ENCODE peak calls at places on chromosomes 6 and 20, in ten cellular contexts. V is endothelial cell of umbilical vein, P is tibial nerve, Y is GM12865, K is AG04450, T is fibroblast of mammary gland, L is body of pancreas, A is fibroblast of pulmonary artery, C is vagina, B is AG10803. O is an unnamed sample.

GRCh38 chr6:132931937-132932336 is 117.6 kb downstream of the RPS12 start:
- DNase-seq in K (no peak), P (no peak), L (peak), Y (no peak), V (peak), C (no peak), A (peak), T (peak), B (peak), O (peak)

GRCh38 chr6:79077680-79078056 is 386 bp downstream of the PHIP start:
- DNase-seq in P (no peak), T (no peak), V (no peak), C (no peak), B (no peak), L (peak), Y (no peak), K (no peak), A (no peak), O (no peak)

GRCh38 chr6:34491091-34491430 is 25.2 kb downstream of the PACSIN1 start:
- DNase-seq in C (no peak), Y (no peak), T (peak), K (no peak), B (peak), P (no peak), L (no peak), V (no peak), A (peak), O (peak)

GRCh38 chr6:123873974-123874373 is 70.3 kb downstream of the NKAIN2 start:
- DNase-seq in V (no peak), K (no peak), A (no peak), T (no peak), Y (no peak), L (no peak), P (no peak), B (no peak), C (no peak), O (no peak)

GRCh38 chr20:31640259-31640658 is 2.5 kb downstream of the COX4I2 start:
- DNase-seq in L (no peak), A (no peak), Y (no peak), T (no peak), B (no peak), C (no peak), K (no peak), V (no peak), P (no peak), O (no peak)

GRCh38 chr6:87706187-87706966 is 4.3 kb upstream of the AKIRIN2 start:
- DNase-seq in C (no peak), Y (no peak), T (peak), K (no peak), A (peak), L (no peak), B (peak), V (no peak), P (no peak), O (peak)

GRCh38 chr20:53828673-53829085 is 235.0 kb upstream of the ZNF217 start:
- DNase-seq in K (peak), C (no peak), P (peak), A (peak), Y (no peak), B (peak), T (peak), V (peak), L (no peak), O (peak)

GRCh38 chr6:165325609-165326008 is 16.2 kb upstream of the C6orf118 start:
- DNase-seq in A (no peak), K (no peak), P (no peak), L (no peak), T (no peak), B (no peak), C (no peak), Y (no peak), V (no peak), O (no peak)

GRCh38 chr20:15446373-15446772 is 1109.0 kb upstream of the FLRT3 start:
- DNase-seq in V (peak), K (no peak), A (no peak), B (no peak), Y (no peak), P (no peak), L (peak), C (no peak), T (no peak), O (no peak)

GRCh38 chr6:10268661-10269060 is 146.2 kb downstream of the TFAP2A start:
- DNase-seq in B (no peak), K (no peak), Y (no peak), L (no peak), A (no peak), T (no peak), P (no peak), V (no peak), C (no peak), O (no peak)

GRCh38 chr6:14313220-14313619 is 195.6 kb downstream of the CD83 start:
- DNase-seq in L (no peak), T (no peak), K (no peak), Y (peak), V (no peak), C (no peak), P (no peak), A (no peak), B (no peak), O (no peak)

GRCh38 chr20:34037121-34037520 is 43.4 kb downstream of the RALY start:
- DNase-seq in T (no peak), A (peak), P (no peak), L (no peak), V (no peak), C (no peak), B (no peak), K (no peak), Y (no peak), O (no peak)

GRCh38 chr6:148520109-148520841 is 177.6 kb downstream of the SASH1 start:
- DNase-seq in V (no peak), K (no peak), P (no peak), B (no peak), A (no peak), L (no peak), C (no peak), T (peak), Y (peak), O (no peak)

GRCh38 chr6:143397229-143398222 is 53.0 kb downstream of the ADAT2 start:
- DNase-seq in T (peak), L (peak), B (peak), Y (no peak), C (no peak), K (peak), P (peak), V (peak), A (peak), O (peak)

GRCh38 chr6:36666726-36667591 is 11.6 kb upstream of the CDKN1A start:
- DNase-seq in A (peak), P (peak), B (peak), Y (peak), T (peak), L (peak), V (peak), K (peak), C (no peak), O (peak)

GRCh38 chr6:139335447-139336210 is 38.8 kb downstream of the CITED2 start:
- DNase-seq in C (no peak), B (no peak), P (no peak), A (no peak), V (no peak), L (no peak), Y (no peak), K (no peak), T (no peak), O (no peak)

GRCh38 chr6:157980288-157981131 is 1.2 kb upstream of the SYNJ2 start:
- DNase-seq in B (no peak), Y (peak), L (no peak), V (no peak), K (no peak), T (no peak), C (no peak), P (no peak), A (no peak), O (no peak)

GRCh38 chr6:79152269-79152737 is 74.2 kb upstream of the PHIP start:
- DNase-seq in P (no peak), L (no peak), V (no peak), Y (no peak), A (no peak), K (no peak), B (no peak), C (no peak), T (no peak), O (no peak)

GRCh38 chr6:1651362-1651761 is 41.6 kb downstream of the FOXC1 start:
- DNase-seq in P (no peak), B (no peak), L (no peak), K (no peak), T (no peak), A (no peak), V (no peak), Y (no peak), C (no peak), O (no peak)

GRCh38 chr6:44057238-44057930 is 69.9 kb downstream of the MRPL14 start:
- DNase-seq in T (peak), C (no peak), V (no peak), K (no peak), Y (no peak), L (no peak), A (peak), P (no peak), B (peak), O (no peak)

GRCh38 chr6:7108196-7108963 is 619 bp downstream of the RREB1 start:
- DNase-seq in V (peak), T (peak), B (peak), K (no peak), P (peak), C (no peak), A (peak), L (peak), Y (peak), O (no peak)

GRCh38 chr6:34469499-34469898 is 3.6 kb downstream of the PACSIN1 start:
- DNase-seq in T (no peak), L (no peak), A (no peak), C (no peak), P (no peak), K (no peak), V (no peak), B (no peak), Y (no peak), O (no peak)

GRCh38 chr6:90369024-90369519 is 72.4 kb upstream of the BACH2 start:
- DNase-seq in C (no peak), B (peak), A (peak), K (peak), V (peak), L (peak), Y (peak), T (peak), P (peak), O (peak)

GRCh38 chr6:8739454-8739853 is 304.1 kb upstream of the SLC35B3 start:
- DNase-seq in B (no peak), C (no peak), T (no peak), Y (no peak), V (no peak), A (no peak), K (no peak), P (no peak), L (no peak), O (no peak)

DNA sequence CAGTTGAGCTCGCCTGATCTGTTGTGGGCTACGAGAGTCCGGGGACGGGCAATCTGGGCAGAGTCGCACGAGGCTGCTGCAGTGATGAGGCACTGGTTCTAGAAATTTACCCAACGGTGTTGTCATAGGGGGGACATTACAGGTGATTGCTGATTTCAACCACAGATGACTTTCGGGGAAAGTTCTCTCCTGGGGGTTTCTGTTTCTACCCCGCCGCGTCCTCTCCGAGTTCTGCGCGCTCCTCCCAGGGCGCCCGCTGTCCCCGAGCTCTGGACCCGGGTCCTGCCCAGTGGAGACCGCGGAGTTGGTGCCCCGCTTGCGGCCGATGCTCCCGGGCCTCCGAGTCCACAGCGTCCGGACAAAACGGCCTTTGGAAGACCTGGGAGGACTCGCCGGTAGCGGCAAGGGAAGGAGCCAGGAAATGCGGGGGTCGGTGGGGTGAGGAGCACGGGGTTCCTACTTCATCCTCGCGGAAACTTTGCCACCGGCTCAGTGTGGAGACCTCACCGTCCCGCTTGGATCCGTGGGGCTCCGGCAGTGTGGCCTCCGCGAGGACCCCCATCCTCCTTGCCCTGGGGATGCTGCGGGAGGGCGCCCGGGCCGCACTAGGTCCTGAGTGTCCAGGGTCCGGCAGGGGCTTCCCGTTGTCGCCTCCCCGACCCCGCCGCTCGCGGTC is 12.3 kb upstream of the RAET1L start:
- DNase-seq in V (no peak), T (no peak), P (no peak), B (no peak), Y (no peak), A (no peak), C (no peak), K (no peak), L (no peak), O (no peak)
- H3K4me3 ChIP-seq in V (no peak), T (no peak), P (no peak), B (no peak), Y (no peak), A (no peak), C (no peak), K (no peak), L (no peak), O (no peak)

GRCh38 chr20:50571466-50571865 is 61.3 kb downstream of the PTPN1 start:
- DNase-seq in B (no peak), P (no peak), L (no peak), Y (no peak), A (no peak), C (no peak), K (no peak), T (no peak), V (no peak), O (no peak)

GRCh38 chr20:50567860-50568548 is 57.8 kb downstream of the PTPN1 start:
- DNase-seq in K (no peak), T (no peak), A (no peak), L (no peak), B (no peak), Y (no peak), C (no peak), V (no peak), P (no peak), O (no peak)

GRCh38 chr20:50572922-50573777 is 63.0 kb downstream of the PTPN1 start:
- DNase-seq in C (no peak), K (peak), A (peak), T (peak), V (peak), B (peak), P (peak), L (no peak), Y (no peak), O (peak)

GRCh38 chr20:50568549-50568942 is 58.4 kb downstream of the PTPN1 start:
- DNase-seq in L (no peak), Y (no peak), B (no peak), K (no peak), P (no peak), V (no peak), C (no peak), A (no peak), T (no peak), O (no peak)

GRCh38 chr20:50569864-50570836 is 60.0 kb downstream of the PTPN1 start:
- DNase-seq in K (no peak), L (no peak), B (no peak), Y (peak), T (peak), A (peak), V (peak), C (no peak), P (no peak), O (no peak)
- TF ChIP-seq CTCF in K (peak), L (no peak), B (peak), Y (peak), T (peak), A (peak), V (peak), C (no peak), P (peak), O (peak)

GRCh38 chr20:63104312-63105181 is 97.8 kb upstream of the BHLHE23 start:
- DNase-seq in C (no peak), B (no peak), K (no peak), T (no peak), A (no peak), Y (no peak), V (no peak), L (no peak), P (no peak), O (no peak)

GRCh38 chr20:63100926-63101699 is 94.3 kb upstream of the BHLHE23 start:
- DNase-seq in K (no peak), Y (no peak), A (no peak), T (no peak), V (no peak), L (no peak), P (no peak), C (no peak), B (no peak), O (no peak)

GRCh38 chr20:63101781-63102719 is 95.3 kb upstream of the BHLHE23 start:
- DNase-seq in Y (peak), V (peak), T (peak), C (no peak), A (peak), L (peak), P (peak), K (no peak), B (peak), O (peak)

GRCh38 chr20:63103402-63104311 is 96.9 kb upstream of the BHLHE23 start:
- DNase-seq in L (no peak), T (peak), P (no peak), C (no peak), Y (no peak), K (no peak), B (no peak), A (peak), V (no peak), O (no peak)

GRCh38 chr20:63102720-63103375 is 96.1 kb upstream of the BHLHE23 start:
- DNase-seq in Y (peak), L (no peak), P (no peak), T (peak), V (no peak), A (peak), C (no peak), B (peak), K (no peak), O (no peak)
- H3K4me3 ChIP-seq in Y (peak), L (no peak), P (peak), T (no peak), V (peak), A (peak), C (peak), B (peak), K (peak), O (peak)

GRCh38 chr6:163087981-163088380 is 326.5 kb upstream of the QKI start:
- DNase-seq in K (no peak), L (no peak), P (no peak), T (no peak), B (no peak), A (no peak), V (no peak), Y (no peak), C (no peak), O (no peak)
- TF ChIP-seq CTCF in K (no peak), L (no peak), P (no peak), T (no peak), B (no peak), A (no peak), V (no peak), Y (no peak), C (no peak), O (no peak)

GRCh38 chr20:4813076-4813838 is 91.5 kb downstream of the PRND start:
- DNase-seq in C (no peak), A (peak), B (no peak), T (no peak), P (no peak), L (no peak), Y (peak), K (no peak), V (peak), O (no peak)

GRCh38 chr20:4814696-4815252 is 93.1 kb downstream of the PRND start:
- DNase-seq in C (no peak), T (no peak), K (no peak), L (no peak), Y (peak), P (no peak), A (no peak), V (peak), B (no peak), O (no peak)

GRCh38 chr20:4817230-4817671 is 95.5 kb downstream of the PRND start:
- DNase-seq in A (no peak), C (no peak), V (no peak), P (no peak), K (no peak), Y (no peak), B (peak), L (no peak), T (no peak), O (no peak)

GRCh38 chr20:4813839-4814695 is 92.4 kb downstream of the PRND start:
- DNase-seq in B (no peak), A (peak), P (peak), L (no peak), T (no peak), K (no peak), Y (peak), C (no peak), V (peak), O (no peak)

DNA sequence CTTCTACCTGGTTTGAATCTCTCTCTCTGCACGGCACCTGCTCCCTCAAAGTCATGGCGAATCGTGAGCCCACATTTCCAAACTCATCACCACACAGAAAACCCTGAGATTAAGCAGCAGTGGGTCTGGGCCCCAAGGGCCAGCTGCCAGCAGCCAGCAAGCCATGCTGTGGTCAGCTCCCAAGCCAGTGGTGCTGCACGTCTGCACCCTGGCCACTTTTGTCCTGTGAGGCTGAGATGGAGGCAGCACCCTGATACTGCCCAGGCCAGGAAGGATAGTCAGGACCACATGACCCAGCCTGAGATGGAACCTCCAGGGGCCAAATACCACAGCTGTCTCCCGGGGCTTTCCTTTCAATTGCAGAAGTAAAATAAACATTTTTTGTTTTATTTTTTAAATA is 93.9 kb downstream of the PRND start:
- DNase-seq in Y (peak), B (no peak), C (no peak), P (no peak), A (no peak), L (no peak), V (no peak), T (no peak), K (no peak), O (no peak)
- H3K4me3 ChIP-seq in Y (peak), B (no peak), C (no peak), P (no peak), A (no peak), L (no peak), V (no peak), T (no peak), K (no peak), O (no peak)

GRCh38 chr20:35342154-35342769 is 50.0 kb upstream of the FAM83C start:
- DNase-seq in V (peak), T (peak), A (peak), L (no peak), Y (no peak), P (no peak), C (no peak), K (no peak), B (no peak), O (no peak)
- TF ChIP-seq CTCF in V (peak), T (peak), A (peak), L (no peak), Y (no peak), P (no peak), C (no peak), K (peak), B (peak), O (peak)